ENCODE peak calls at places on chromosomes 7 and 10, in six cellular contexts. X, W, B, O, H and A are unnamed samples.

GRCh38 chr10:79178614-79179403 is 110.0 kb downstream of the ZMIZ1 start:
- DNase-seq in X (peak), W (no peak), B (peak), O (no peak), H (peak), A (peak)

GRCh38 chr10:74642901-74643585 is 183.4 kb upstream of the KAT6B start:
- DNase-seq in X (no peak), W (no peak), B (no peak), O (no peak), H (no peak), A (no peak)

GRCh38 chr10:82318533-82318932 is 443.5 kb downstream of the NRG3 start:
- DNase-seq in X (no peak), W (no peak), B (no peak), O (no peak), H (no peak), A (no peak)

GRCh38 chr10:7075851-7076250 is 335.0 kb downstream of the SFMBT2 start:
- DNase-seq in X (no peak), W (no peak), B (no peak), O (no peak), H (no peak), A (no peak)

GRCh38 chr10:82826132-82826531 is 951.1 kb downstream of the NRG3 start:
- DNase-seq in X (peak), W (no peak), B (peak), O (no peak), H (no peak), A (no peak)

GRCh38 chr7:157309990-157310668 is 26.7 kb upstream of the DNAJB6 start:
- DNase-seq in X (peak), W (no peak), B (no peak), O (no peak), H (no peak), A (peak)

GRCh38 chr10:10500941-10501340 is 516.7 kb upstream of the CELF2 start:
- DNase-seq in X (peak), W (no peak), B (no peak), O (no peak), H (no peak), A (no peak)

GRCh38 chr7:92813390-92814024 is 22.9 kb downstream of the CDK6 start:
- DNase-seq in X (peak), W (peak), B (no peak), O (no peak), H (no peak), A (no peak)

GRCh38 chr7:116770941-116771340 is 91.4 kb upstream of the CAPZA2 start:
- DNase-seq in X (no peak), W (no peak), B (no peak), O (no peak), H (no peak), A (no peak)

GRCh38 chr7:98368721-98369120 is 32.2 kb downstream of the BAIAP2L1 start:
- DNase-seq in X (no peak), W (no peak), B (no peak), O (no peak), H (no peak), A (no peak)

GRCh38 chr7:44268671-44269070 is 56.7 kb downstream of the CAMK2B start:
- DNase-seq in X (no peak), W (no peak), B (no peak), O (no peak), H (no peak), A (no peak)

GRCh38 chr10:114631678-114632417 is 26.2 kb downstream of the ABLIM1 start:
- DNase-seq in X (no peak), W (peak), B (peak), O (peak), H (no peak), A (peak)

GRCh38 chr7:125512373-125512772 is 582.7 kb upstream of the POT1 start:
- DNase-seq in X (no peak), W (no peak), B (no peak), O (no peak), H (no peak), A (no peak)

GRCh38 chr10:119425102-119425880 is 117.2 kb downstream of the RGS10 start:
- DNase-seq in X (no peak), W (no peak), B (no peak), O (no peak), H (no peak), A (no peak)

GRCh38 chr10:29324220-29324831 is 35.5 kb downstream of the LYZL1 start:
- DNase-seq in X (no peak), W (no peak), B (no peak), O (no peak), H (no peak), A (no peak)

GRCh38 chr10:76583711-76584161 is 1053.9 kb downstream of the KCNMA1 start:
- DNase-seq in X (peak), W (no peak), B (no peak), O (no peak), H (no peak), A (no peak)

GRCh38 chr7:28272461-28272877 is 91.9 kb upstream of the JAZF1 start:
- DNase-seq in X (peak), W (peak), B (peak), O (no peak), H (no peak), A (peak)